ENCODE peak calls at places on chromosomes 13 and 19, in five cellular contexts. Y is thoracic aorta, F is lower lobe of right lung, Z is body of pancreas, Q is ovary. T is an unnamed sample. For H3K4me1 and H3K27me3, the result is how much of the 10 kb centered on the place peaks cover.

GRCh38 chr13:44393391-44393790 is 19.8 kb downstream of the SERP2 start:
- DNase-seq in Q (no peak), Y (no peak), F (no peak), Z (peak), T (no peak)

GRCh38 chr13:38166121-38166520 is 183.5 kb upstream of the UFM1 start:
- DNase-seq in Q (no peak), F (no peak), Y (no peak), Z (no peak), T (no peak)

GRCh38 chr19:18488838-18489626 is 32.8 kb downstream of the ELL start:
- DNase-seq in F (no peak), Q (no peak), Z (peak), Y (no peak), T (no peak)

GRCh38 chr13:43448605-43449004 is 338.2 kb downstream of the ENOX1 start:
- DNase-seq in Q (no peak), F (no peak), Y (no peak), Z (no peak), T (no peak)

GRCh38 chr13:99140831-99141230 is 59.8 kb upstream of the UBAC2 start:
- DNase-seq in F (no peak), Z (no peak), Y (no peak), Q (no peak), T (no peak)

GRCh38 chr13:50065712-50066111 is 50.5 kb downstream of the KCNRG start:
- DNase-seq in Q (no peak), Z (no peak), Y (no peak), F (no peak), T (no peak)

GRCh38 chr19:4707956-4708650 is 15.5 kb downstream of the DPP9 start:
- DNase-seq in Z (peak), F (no peak), Q (no peak), Y (no peak), T (no peak)

GRCh38 chr13:60584976-60585375 is 188.0 kb downstream of the TDRD3 start:
- DNase-seq in Q (no peak), F (no peak), Y (no peak), Z (no peak), T (no peak)

GRCh38 chr13:23399254-23399796 is 34.2 kb downstream of the SACS start:
- DNase-seq in Y (no peak), F (no peak), Z (no peak), Q (no peak), T (no peak)

GRCh38 chr13:35917942-35918645 is 213.1 kb downstream of the DCLK1 start:
- DNase-seq in Z (no peak), Y (no peak), F (no peak), Q (no peak), T (no peak)

GRCh38 chr13:32838985-32839384 is 177.2 kb upstream of the KL start:
- DNase-seq in F (no peak), Y (no peak), Z (peak), Q (no peak), T (no peak)

GRCh38 chr19:43524922-43525835 is 1.8 kb downstream of the ETHE1 start:
- DNase-seq in Q (peak), F (peak), Y (peak), Z (peak), T (peak)

GRCh38 chr19:3466630-3467029 is 13.7 kb downstream of the SMIM24 start:
- DNase-seq in Y (peak), F (no peak), Z (no peak), Q (no peak), T (no peak)

GRCh38 chr19:34732548-34733255 is 1.3 kb upstream of the ZNF181 start:
- DNase-seq in F (no peak), Y (no peak), Q (peak), Z (peak), T (no peak)

GRCh38 chr19:48872884-48873475 is 759 bp downstream of the PPP1R15A start:
- DNase-seq in Y (peak), Q (peak), Z (peak), F (peak), T (peak)

GRCh38 chr13:31850041-31850440 is 110.7 kb downstream of the RXFP2 start:
- DNase-seq in Y (no peak), Z (no peak), F (no peak), Q (no peak), T (no peak)

GRCh38 chr13:40194204-40194806 is 472.1 kb downstream of the FOXO1 start:
- DNase-seq in Z (no peak), Q (no peak), Y (no peak), F (no peak), T (no peak)

GRCh38 chr19:34452671-34453253 is 24.6 kb downstream of the UBA2 start:
- DNase-seq in Z (no peak), F (no peak), Q (no peak), Y (no peak), T (no peak)

GRCh38 chr19:55640043-55640576 is 692 bp upstream of the ZNF580 start:
- DNase-seq in Y (no peak), Z (peak), Q (peak), F (peak), T (peak)

GRCh38 chr13:38223093-38223492 is 126.6 kb upstream of the UFM1 start:
- DNase-seq in Z (no peak), Y (no peak), Q (no peak), F (no peak), T (no peak)

GRCh38 chr13:86567119-86567518 is 767.9 kb upstream of the SLITRK6 start:
- DNase-seq in Y (no peak), F (no peak), Z (peak), Q (no peak), T (no peak)

GRCh38 chr19:58053480-58054156 is 5.5 kb upstream of the ZNF135 start:
- DNase-seq in F (no peak), Y (no peak), Z (no peak), Q (no peak), T (no peak)

GRCh38 chr19:17686592-17687042 is 1.5 kb downstream of the UNC13A start:
- DNase-seq in Z (peak), F (no peak), Y (no peak), Q (no peak), T (no peak)

GRCh38 chr13:25691654-25692053 is 319.9 kb downstream of the ATP8A2 start:
- DNase-seq in F (no peak), Q (no peak), Z (no peak), Y (no peak), T (no peak)

GRCh38 chr19:55032170-55032569 is 5.9 kb downstream of the GP6 start:
- DNase-seq in F (no peak), Y (no peak), Z (no peak), Q (no peak), T (peak)

GRCh38 chr13:21242236-21242635 is 65.8 kb downstream of the MRPL57 start:
- DNase-seq in Z (no peak), Q (no peak), Y (no peak), F (no peak), T (no peak)

GRCh38 chr19:32674959-32675719 is at the start of gene ANKRD27:
- DNase-seq in Q (peak), Z (peak), F (peak), Y (peak), T (peak)

GRCh38 chr19:42279148-42279901 is 10.3 kb downstream of the CIC start:
- DNase-seq in Z (no peak), Q (no peak), Y (no peak), F (no peak), T (no peak)

GRCh38 chr19:30662211-30662861 is 290.2 kb downstream of the ZNF536 start:
- DNase-seq in Y (no peak), Q (no peak), F (no peak), Z (peak), T (no peak)

GRCh38 chr19:51564791-51565190 is 6.3 kb upstream of the ZNF175 start:
- DNase-seq in Y (no peak), Z (no peak), F (no peak), Q (no peak), T (no peak)

GRCh38 chr19:19747357-19748220 is 14.7 kb upstream of the ZNF14 start:
- DNase-seq in F (no peak), Z (no peak), Q (no peak), Y (no peak), T (no peak)

GRCh38 chr13:22893777-22894176 is 287.0 kb upstream of the SGCG start:
- DNase-seq in Y (no peak), F (no peak), Q (no peak), Z (no peak), T (no peak)

GRCh38 chr13:106349080-106349841 is 186.2 kb downstream of the EFNB2 start:
- DNase-seq in F (peak), Z (peak), Q (peak), Y (no peak), T (peak)

GRCh38 chr13:50519866-50520265 is 323.6 kb downstream of the DLEU7 start:
- DNase-seq in Q (no peak), Y (no peak), Z (no peak), F (no peak), T (no peak)

GRCh38 chr13:98214008-98214643 is 37.1 kb upstream of the RNF113B start:
- DNase-seq in Z (no peak), Y (no peak), F (no peak), Q (peak), T (no peak)

DNA sequence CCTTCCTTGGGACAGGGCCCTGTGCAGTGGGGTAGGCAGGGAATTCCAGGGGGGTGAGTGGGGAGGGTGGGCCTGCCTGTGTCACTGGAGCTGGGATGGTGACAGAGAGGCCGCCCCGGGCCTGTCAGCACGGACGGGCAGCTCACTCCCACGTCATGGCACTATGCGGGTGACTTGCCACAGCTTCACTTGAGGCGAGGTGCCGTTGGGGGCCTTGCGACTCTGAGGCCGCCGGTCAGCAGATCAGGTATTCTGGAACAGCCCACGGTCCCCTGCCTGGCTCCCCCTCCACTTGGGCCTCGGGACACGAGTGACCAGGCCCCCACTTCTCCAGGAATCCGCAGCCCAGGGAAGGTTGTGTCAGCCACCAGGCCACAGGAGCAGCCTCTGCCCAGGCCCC is 2.9 kb upstream of the MIDN start:
- DNase-seq in Y (no peak), F (no peak), Q (no peak), Z (no peak), T (no peak)
- H3K4me1 ChIP-seq in Y (under half), F (half or more), Q (under half), Z (half or more), T (half or more)

GRCh38 chr19:35871611-35872010 is 3.2 kb downstream of the APLP1 start:
- DNase-seq in Q (no peak), Y (no peak), Z (no peak), F (no peak), T (no peak)
- H3K27me3 ChIP-seq in Q (under half), Y (under half), Z (under half), F (under half), T (under half)

DNA sequence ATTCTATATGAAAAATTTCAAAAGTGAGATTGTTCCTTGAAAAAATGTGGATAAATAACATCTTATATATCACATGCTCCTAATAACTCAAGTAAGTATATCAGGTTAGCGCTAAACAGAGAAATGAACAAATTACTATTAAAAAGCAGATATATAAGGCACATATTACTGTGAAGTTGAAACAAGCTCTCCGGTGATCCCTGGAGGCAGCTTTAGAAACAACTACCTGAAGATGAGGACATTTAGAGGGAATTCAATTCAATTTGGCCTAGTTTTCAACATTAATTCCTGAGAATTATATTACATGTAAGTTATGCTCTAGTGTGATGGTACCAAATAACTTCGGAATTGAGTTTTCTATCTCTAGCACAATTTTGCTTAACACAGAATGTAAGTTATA is 1373.6 kb upstream of the SPRY2 start:
- DNase-seq in Q (no peak), F (no peak), Z (no peak), Y (no peak), T (no peak)
- TF ChIP-seq CTCF in Q (no peak), F (no peak), Z (no peak), Y (no peak), T (no peak)

GRCh38 chr19:13838943-13839192 is 38.1 kb upstream of the NANOS3 start:
- DNase-seq in Z (no peak), Q (no peak), F (peak), Y (peak), T (no peak)

GRCh38 chr19:13838071-13838942 is 38.6 kb upstream of the NANOS3 start:
- DNase-seq in Y (no peak), Z (no peak), Q (no peak), F (no peak), T (no peak)

GRCh38 chr19:13834308-13834790 is 39.1 kb downstream of the ZSWIM4 start:
- DNase-seq in Z (no peak), Y (no peak), F (no peak), Q (peak), T (no peak)

GRCh38 chr19:13833330-13834265 is 38.4 kb downstream of the ZSWIM4 start:
- DNase-seq in F (peak), Q (peak), Z (peak), Y (peak), T (peak)

GRCh38 chr19:13835791-13836723 is 40.8 kb downstream of the ZSWIM4 start:
- DNase-seq in Y (no peak), Q (peak), F (peak), Z (no peak), T (peak)
- H3K4me1 ChIP-seq in Y (under half), Q (under half), F (half or more), Z (half or more), T (half or more)

T was measured in upper lobe of right lung.